ENCODE peak calls at places on chromosomes 4 and X, in seven cellular contexts. J is left ventricle myocardium inferior; M is activated effector memory CD4-positive, alpha-beta T cell treated with Interleukin-2 at 50 U/mL for 16 hours; Y is naive thymus-derived CD8-positive, alpha-beta T cell; W is iPS-NIHi11; E is kidney tubule cell; H is astrocyte of the hippocampus. O is an unnamed sample.

GRCh38 chr4:182010876-182011275 is 232.3 kb upstream of the TENM3 start:
- DNase-seq in M (no peak), W (no peak), J (no peak), H (peak; percentile 41), Y (no peak), E (no peak), O (no peak)

GRCh38 chrX:44915361-44915868 is 42.4 kb downstream of the KDM6A start:
- DNase-seq in J (no peak), M (no peak), H (no peak), E (no peak), Y (no peak), W (no peak), O (no peak)

GRCh38 chr4:107349266-107349665 is 313.2 kb upstream of the DKK2 start:
- DNase-seq in Y (no peak), J (no peak), H (peak; percentile 40), W (peak; percentile 37), M (no peak), E (peak; percentile 39), O (no peak)

GRCh38 chrX:80812176-80812575 is 2.5 kb upstream of the BRWD3 start:
- DNase-seq in J (peak; percentile 19), H (peak; percentile 52), Y (peak; percentile 4), E (peak; percentile 41), W (peak; percentile 20), M (peak; percentile 5), O (peak; percentile 68)

GRCh38 chrX:17700976-17701375 is 36.3 kb upstream of the SCML1 start:
- DNase-seq in J (no peak), W (no peak), H (no peak), Y (no peak), E (no peak), M (no peak), O (no peak)

GRCh38 chrX:37993857-37994619 is 12.3 kb upstream of the SYTL5 start:
- DNase-seq in W (peak; percentile 77), Y (no peak), E (peak; percentile 51), H (no peak), M (no peak), J (no peak), O (no peak)

GRCh38 chr4:93201471-93201870 is 627.1 kb upstream of the ATOH1 start:
- DNase-seq in H (no peak), E (no peak), J (no peak), M (no peak), Y (no peak), W (no peak), O (no peak)

GRCh38 chr4:81565137-81565870 is 93.6 kb upstream of the RASGEF1B start:
- DNase-seq in E (peak; percentile 20), H (peak; percentile 35), M (no peak), Y (no peak), J (peak; percentile 88), W (peak; percentile 29), O (peak; percentile 90)

GRCh38 chr4:119832731-119833233 is 204.2 kb upstream of the PDE5A start:
- DNase-seq in Y (no peak), H (peak; percentile 30), J (no peak), W (no peak), M (no peak), E (no peak), O (no peak)

GRCh38 chrX:118347131-118347530 is 1.2 kb downstream of the WDR44 start:
- DNase-seq in W (no peak), M (no peak), E (peak; percentile 67), H (peak; percentile 44), Y (no peak), J (no peak), O (no peak)

GRCh38 chr4:26441771-26442170 is 48.5 kb downstream of the CCKAR start:
- DNase-seq in E (no peak), J (no peak), Y (no peak), H (no peak), M (no peak), W (no peak), O (no peak)

GRCh38 chr4:141130947-141131545 is 2.2 kb downstream of the RNF150 start:
- DNase-seq in M (no peak), H (no peak), E (no peak), Y (no peak), J (no peak), W (no peak), O (no peak)

GRCh38 chrX:138191998-138192397 is 519.5 kb downstream of the FGF13 start:
- DNase-seq in M (no peak), J (no peak), W (peak; percentile 36), E (peak; percentile 41), Y (no peak), H (peak; percentile 47), O (no peak)

GRCh38 chr4:80811413-80811812 is 219.1 kb upstream of the BMP3 start:
- DNase-seq in W (no peak), Y (no peak), M (no peak), H (no peak), E (peak; percentile 58), J (no peak), O (no peak)

GRCh38 chr4:832536-832935 is 6.6 kb upstream of the CPLX1 start:
- DNase-seq in W (no peak), J (no peak), E (no peak), Y (no peak), H (no peak), M (no peak), O (peak; percentile 62)

GRCh38 chr4:170009291-170009690 is 16.9 kb downstream of the MFAP3L start:
- DNase-seq in E (no peak), W (no peak), Y (no peak), H (no peak), J (no peak), M (no peak), O (no peak)

GRCh38 chrX:9141496-9141895 is 107.6 kb upstream of the FAM9B start:
- DNase-seq in E (peak; percentile 72), W (no peak), J (no peak), Y (no peak), H (peak; percentile 68), M (no peak), O (no peak)

GRCh38 chr4:65461781-65462180 is 208.5 kb downstream of the EPHA5 start:
- DNase-seq in J (no peak), M (no peak), Y (no peak), W (no peak), H (no peak), E (no peak), O (no peak)